ENCODE peak calls at places on chromosomes 2 and 18, in four cellular contexts. K is T-helper 17 cell; N is heart left ventricle; B is CD8-positive, alpha-beta memory T cell. M is an unnamed sample.

GRCh38 chr2:57141269-57141668 is 905.3 kb upstream of the VRK2 start:
- DNase-seq in B (no peak), K (no peak), N (no peak), M (no peak)

GRCh38 chr18:11518788-11519685 is 90.4 kb upstream of the SLC35G4 start:
- DNase-seq in N (peak; percentile 67), B (no peak), K (no peak), M (no peak)

GRCh38 chr2:11129598-11130449 is 25.4 kb upstream of the SLC66A3 start:
- DNase-seq in K (peak; percentile 68), N (peak; percentile 81), B (peak; percentile 88), M (peak; percentile 84)

GRCh38 chr2:228318218-228318617 is 136.7 kb upstream of the SPHKAP start:
- DNase-seq in K (no peak), B (no peak), N (no peak), M (no peak)

GRCh38 chr2:232376713-232377112 is 1.8 kb upstream of the ALPP start:
- DNase-seq in B (no peak), K (no peak), N (no peak), M (no peak)

GRCh38 chr2:28948160-28948559 is 32.9 kb upstream of the TOGARAM2 start:
- DNase-seq in N (no peak), B (no peak), K (no peak), M (no peak)

GRCh38 chr2:176637134-176637496 is 367.9 kb downstream of the MTX2 start:
- DNase-seq in N (no peak), B (no peak), K (no peak), M (no peak)

GRCh38 chr2:200397785-200398184 is 91.3 kb downstream of the SPATS2L start:
- DNase-seq in N (no peak), K (no peak), B (no peak), M (no peak)

GRCh38 chr2:99648906-99649606 is 159.2 kb upstream of the REV1 start:
- DNase-seq in B (no peak), N (no peak), K (no peak), M (no peak)

GRCh38 chr2:120770176-120770575 is 34.5 kb downstream of the GLI2 start:
- DNase-seq in K (no peak), N (peak; percentile 36), B (peak; percentile 15), M (no peak)

GRCh38 chr2:105999590-105999989 is 194.5 kb downstream of the UXS1 start:
- DNase-seq in K (no peak), N (no peak), B (no peak), M (no peak)

GRCh38 chr18:77087391-77088141 is 45.0 kb downstream of the MBP start:
- DNase-seq in B (no peak), K (no peak), N (peak; percentile 80), M (no peak)

GRCh38 chr18:22882084-22882483 is 51.0 kb upstream of the RBBP8 start:
- DNase-seq in N (no peak), B (no peak), K (no peak), M (no peak)

GRCh38 chr18:12027046-12027445 is 45.7 kb downstream of the IMPA2 start:
- DNase-seq in B (no peak), K (no peak), N (no peak), M (no peak)

GRCh38 chr2:128640847-128641360 is 322.2 kb upstream of the HS6ST1 start:
- DNase-seq in B (no peak), N (peak; percentile 27), K (no peak), M (no peak)

GRCh38 chr2:238139141-238139840 is 823 bp downstream of the KLHL30 start:
- DNase-seq in K (no peak), N (no peak), B (no peak), M (no peak)

GRCh38 chr18:21300035-21300434 is 58.0 kb downstream of the GREB1L start:
- DNase-seq in B (no peak), N (no peak), K (no peak), M (no peak)

GRCh38 chr2:208222351-208222750 is 32.5 kb downstream of the IDH1 start:
- DNase-seq in K (no peak), N (no peak), B (no peak), M (no peak)

GRCh38 chr2:239106314-239106908 is 258.5 kb downstream of the TWIST2 start:
- DNase-seq in N (no peak), K (no peak), B (no peak), M (no peak)

GRCh38 chr2:29923110-29923721 is 1.8 kb upstream of the ALK start:
- DNase-seq in N (no peak), B (peak; percentile 51), K (peak; percentile 24), M (peak; percentile 64)

GRCh38 chr2:75186829-75187228 is 12.5 kb downstream of the TACR1 start:
- DNase-seq in K (no peak), N (no peak), B (no peak), M (no peak)

GRCh38 chr2:37377187-37377532 is 32.7 kb downstream of the QPCT start:
- DNase-seq in K (no peak), N (no peak), B (no peak), M (no peak)

GRCh38 chr2:83633435-83633834 is 825.6 kb downstream of the SUCLG1 start:
- DNase-seq in N (no peak), K (no peak), B (no peak), M (no peak)
- H3K9me3 ChIP-seq in N (no peaks in the 10 kb centered on the region), K (no peaks in the 10 kb centered on the region), B (no peaks in the 10 kb centered on the region), M (no peaks in the 10 kb centered on the region)

GRCh38 chr18:46867471-46868170 is 49.7 kb downstream of the PIAS2 start:
- DNase-seq in B (no peak), N (no peak), K (no peak), M (no peak)
- H3K9me3 ChIP-seq in B (no peaks in the 10 kb centered on the region), N (peaks cover 19% of the 10 kb centered on the region), K (peaks cover 3% of the 10 kb centered on the region), M (peaks cover 8% of the 10 kb centered on the region)

GRCh38 chr2:219958941-219959340 is 331.5 kb downstream of the SLC4A3 start:
- DNase-seq in K (no peak), B (no peak), N (no peak), M (no peak)

GRCh38 chr2:219959471-219959870 is 332.0 kb downstream of the SLC4A3 start:
- DNase-seq in K (no peak), B (no peak), N (no peak), M (no peak)

GRCh38 chr2:219962801-219963200 is 335.4 kb downstream of the SLC4A3 start:
- DNase-seq in N (no peak), B (no peak), K (no peak), M (no peak)

GRCh38 chr2:219965287-219965870 is 337.9 kb downstream of the SLC4A3 start:
- DNase-seq in N (no peak), B (no peak), K (no peak), M (no peak)

GRCh38 chr2:219962089-219962488 is 334.7 kb downstream of the SLC4A3 start:
- DNase-seq in N (no peak), K (no peak), B (no peak), M (no peak)
- H3K9me3 ChIP-seq in N (peaks cover 4% of the 10 kb centered on the region), K (no peaks in the 10 kb centered on the region), B (no peaks in the 10 kb centered on the region), M (peaks cover 2% of the 10 kb centered on the region)

GRCh38 chr2:171630812-171631626 is 56.2 kb upstream of the DYNC1I2 start:
- DNase-seq in B (no peak), N (no peak), K (no peak), M (no peak)
- H3K9me3 ChIP-seq in B (no peaks in the 10 kb centered on the region), N (peaks cover 34% of the 10 kb centered on the region), K (peaks cover 7% of the 10 kb centered on the region), M (peaks cover 16% of the 10 kb centered on the region)